ENCODE peak calls at places on chromosomes 11 and 22, in six cellular contexts. One of them, this sample, is unnamed.

GRCh38 chr11:47430524-47430923 is 4.3 kb upstream of the PSMC3 start:
- DNase-seq in pancreas: no peak
- DNase-seq in epithelial cell of esophagus: no peak
- DNase-seq in upper lobe of right lung: no peak
- DNase-seq in cardiac fibroblast: no peak
- DNase-seq in left ventricle myocardium inferior: no peak
- DNase-seq in this sample: no peak

GRCh38 chr11:84437129-84438123 is 1151.3 kb upstream of the CCDC90B start:
- DNase-seq in pancreas: peak
- DNase-seq in epithelial cell of esophagus: peak
- DNase-seq in upper lobe of right lung: peak
- DNase-seq in cardiac fibroblast: no peak
- DNase-seq in left ventricle myocardium inferior: no peak
- DNase-seq in this sample: no peak

GRCh38 chr22:24926849-24927579 is 19.5 kb downstream of the LHFPL7 start:
- DNase-seq in pancreas: no peak
- DNase-seq in epithelial cell of esophagus: peak
- DNase-seq in upper lobe of right lung: no peak
- DNase-seq in cardiac fibroblast: peak
- DNase-seq in left ventricle myocardium inferior: no peak
- DNase-seq in this sample: no peak

GRCh38 chr11:59403546-59403945 is 22.7 kb downstream of the OR5A2 start:
- DNase-seq in pancreas: no peak
- DNase-seq in epithelial cell of esophagus: no peak
- DNase-seq in upper lobe of right lung: no peak
- DNase-seq in cardiac fibroblast: no peak
- DNase-seq in left ventricle myocardium inferior: no peak
- DNase-seq in this sample: no peak

GRCh38 chr22:48098243-48098935 is 1335.9 kb downstream of the TBC1D22A start:
- DNase-seq in pancreas: no peak
- DNase-seq in epithelial cell of esophagus: no peak
- DNase-seq in upper lobe of right lung: no peak
- DNase-seq in cardiac fibroblast: no peak
- DNase-seq in left ventricle myocardium inferior: no peak
- DNase-seq in this sample: no peak

GRCh38 chr11:83265331-83265730 is 20.8 kb downstream of the CCDC90B start:
- DNase-seq in pancreas: no peak
- DNase-seq in epithelial cell of esophagus: no peak
- DNase-seq in upper lobe of right lung: no peak
- DNase-seq in cardiac fibroblast: peak
- DNase-seq in left ventricle myocardium inferior: no peak
- DNase-seq in this sample: no peak

GRCh38 chr11:62889484-62890437 is 9.1 kb downstream of the SLC3A2 start:
- DNase-seq in pancreas: no peak
- DNase-seq in epithelial cell of esophagus: no peak
- DNase-seq in upper lobe of right lung: no peak
- DNase-seq in cardiac fibroblast: peak
- DNase-seq in left ventricle myocardium inferior: no peak
- DNase-seq in this sample: no peak

GRCh38 chr22:19655399-19655798 is 58.9 kb upstream of the SEPTIN5 start:
- DNase-seq in pancreas: no peak
- DNase-seq in epithelial cell of esophagus: no peak
- DNase-seq in upper lobe of right lung: no peak
- DNase-seq in cardiac fibroblast: no peak
- DNase-seq in left ventricle myocardium inferior: no peak
- DNase-seq in this sample: no peak

GRCh38 chr11:102599642-102600261 is 25.4 kb downstream of the MMP20 start:
- DNase-seq in pancreas: no peak
- DNase-seq in epithelial cell of esophagus: peak
- DNase-seq in upper lobe of right lung: no peak
- DNase-seq in cardiac fibroblast: peak
- DNase-seq in left ventricle myocardium inferior: no peak
- DNase-seq in this sample: peak

GRCh38 chr11:59216654-59217640 is 4.2 kb upstream of the MPEG1 start:
- DNase-seq in pancreas: no peak
- DNase-seq in epithelial cell of esophagus: peak
- DNase-seq in upper lobe of right lung: no peak
- DNase-seq in cardiac fibroblast: peak
- DNase-seq in left ventricle myocardium inferior: no peak
- DNase-seq in this sample: no peak

GRCh38 chr22:26949193-26949592 is 291.8 kb downstream of the MIAT start:
- DNase-seq in pancreas: no peak
- DNase-seq in epithelial cell of esophagus: peak
- DNase-seq in upper lobe of right lung: no peak
- DNase-seq in cardiac fibroblast: peak
- DNase-seq in left ventricle myocardium inferior: no peak
- DNase-seq in this sample: no peak

GRCh38 chr22:27637604-27638003 is 164.0 kb downstream of the MN1 start:
- DNase-seq in pancreas: no peak
- DNase-seq in epithelial cell of esophagus: peak
- DNase-seq in upper lobe of right lung: no peak
- DNase-seq in cardiac fibroblast: peak
- DNase-seq in left ventricle myocardium inferior: no peak
- DNase-seq in this sample: no peak

GRCh38 chr11:62542750-62543567 is 3.6 kb downstream of the AHNAK start:
- DNase-seq in pancreas: peak
- DNase-seq in epithelial cell of esophagus: peak
- DNase-seq in upper lobe of right lung: peak
- DNase-seq in cardiac fibroblast: peak
- DNase-seq in left ventricle myocardium inferior: peak
- DNase-seq in this sample: no peak

GRCh38 chr11:45688472-45689033 is 23.1 kb upstream of the CHST1 start:
- DNase-seq in pancreas: no peak
- DNase-seq in epithelial cell of esophagus: no peak
- DNase-seq in upper lobe of right lung: no peak
- DNase-seq in cardiac fibroblast: no peak
- DNase-seq in left ventricle myocardium inferior: no peak
- DNase-seq in this sample: no peak

GRCh38 chr22:23264610-23265388 is 84.5 kb downstream of the BCR start:
- DNase-seq in pancreas: no peak
- DNase-seq in epithelial cell of esophagus: no peak
- DNase-seq in upper lobe of right lung: no peak
- DNase-seq in cardiac fibroblast: no peak
- DNase-seq in left ventricle myocardium inferior: no peak
- DNase-seq in this sample: no peak

GRCh38 chr11:130216591-130217132 is 57.1 kb downstream of the ST14 start:
- DNase-seq in pancreas: peak
- DNase-seq in epithelial cell of esophagus: no peak
- DNase-seq in upper lobe of right lung: peak
- DNase-seq in cardiac fibroblast: no peak
- DNase-seq in left ventricle myocardium inferior: no peak
- DNase-seq in this sample: no peak

GRCh38 chr11:46003647-46004046 is 81.2 kb downstream of the LARGE2 start:
- DNase-seq in pancreas: no peak
- DNase-seq in epithelial cell of esophagus: no peak
- DNase-seq in upper lobe of right lung: no peak
- DNase-seq in cardiac fibroblast: peak
- DNase-seq in left ventricle myocardium inferior: no peak
- DNase-seq in this sample: no peak

GRCh38 chr22:22887621-22888503 is at the start of gene IGLL5:
- DNase-seq in pancreas: no peak
- DNase-seq in epithelial cell of esophagus: no peak
- DNase-seq in upper lobe of right lung: no peak
- DNase-seq in cardiac fibroblast: no peak
- DNase-seq in left ventricle myocardium inferior: no peak
- DNase-seq in this sample: no peak

GRCh38 chr22:38874529-38875222 is 2.7 kb upstream of the CBX6 start:
- DNase-seq in pancreas: no peak
- DNase-seq in epithelial cell of esophagus: peak
- DNase-seq in upper lobe of right lung: no peak
- DNase-seq in cardiac fibroblast: no peak
- DNase-seq in left ventricle myocardium inferior: no peak
- DNase-seq in this sample: no peak

GRCh38 chr22:38871360-38872171 is 450 bp downstream of the CBX6 start:
- DNase-seq in pancreas: peak
- DNase-seq in epithelial cell of esophagus: no peak
- DNase-seq in upper lobe of right lung: no peak
- DNase-seq in cardiac fibroblast: no peak
- DNase-seq in left ventricle myocardium inferior: no peak
- DNase-seq in this sample: no peak

GRCh38 chr22:38872831-38873248 is 824 bp upstream of the CBX6 start:
- DNase-seq in pancreas: peak
- DNase-seq in epithelial cell of esophagus: no peak
- DNase-seq in upper lobe of right lung: peak
- DNase-seq in cardiac fibroblast: no peak
- DNase-seq in left ventricle myocardium inferior: peak
- DNase-seq in this sample: no peak

GRCh38 chr22:38872172-38872830 is at the start of gene CBX6:
- DNase-seq in pancreas: peak
- DNase-seq in epithelial cell of esophagus: peak
- DNase-seq in upper lobe of right lung: peak
- DNase-seq in cardiac fibroblast: peak
- DNase-seq in left ventricle myocardium inferior: peak
- DNase-seq in this sample: peak

GRCh38 chr22:38873469-38874411 is 1.7 kb upstream of the CBX6 start:
- DNase-seq in pancreas: no peak
- DNase-seq in epithelial cell of esophagus: peak
- DNase-seq in upper lobe of right lung: no peak
- DNase-seq in cardiac fibroblast: no peak
- DNase-seq in left ventricle myocardium inferior: no peak
- DNase-seq in this sample: no peak
- H3K4me3 ChIP-seq in pancreas: no peak
- H3K4me3 ChIP-seq in epithelial cell of esophagus: no peak
- H3K4me3 ChIP-seq in upper lobe of right lung: peak
- H3K4me3 ChIP-seq in cardiac fibroblast: no peak
- H3K4me3 ChIP-seq in left ventricle myocardium inferior: peak
- H3K4me3 ChIP-seq in this sample: no peak

DNA sequence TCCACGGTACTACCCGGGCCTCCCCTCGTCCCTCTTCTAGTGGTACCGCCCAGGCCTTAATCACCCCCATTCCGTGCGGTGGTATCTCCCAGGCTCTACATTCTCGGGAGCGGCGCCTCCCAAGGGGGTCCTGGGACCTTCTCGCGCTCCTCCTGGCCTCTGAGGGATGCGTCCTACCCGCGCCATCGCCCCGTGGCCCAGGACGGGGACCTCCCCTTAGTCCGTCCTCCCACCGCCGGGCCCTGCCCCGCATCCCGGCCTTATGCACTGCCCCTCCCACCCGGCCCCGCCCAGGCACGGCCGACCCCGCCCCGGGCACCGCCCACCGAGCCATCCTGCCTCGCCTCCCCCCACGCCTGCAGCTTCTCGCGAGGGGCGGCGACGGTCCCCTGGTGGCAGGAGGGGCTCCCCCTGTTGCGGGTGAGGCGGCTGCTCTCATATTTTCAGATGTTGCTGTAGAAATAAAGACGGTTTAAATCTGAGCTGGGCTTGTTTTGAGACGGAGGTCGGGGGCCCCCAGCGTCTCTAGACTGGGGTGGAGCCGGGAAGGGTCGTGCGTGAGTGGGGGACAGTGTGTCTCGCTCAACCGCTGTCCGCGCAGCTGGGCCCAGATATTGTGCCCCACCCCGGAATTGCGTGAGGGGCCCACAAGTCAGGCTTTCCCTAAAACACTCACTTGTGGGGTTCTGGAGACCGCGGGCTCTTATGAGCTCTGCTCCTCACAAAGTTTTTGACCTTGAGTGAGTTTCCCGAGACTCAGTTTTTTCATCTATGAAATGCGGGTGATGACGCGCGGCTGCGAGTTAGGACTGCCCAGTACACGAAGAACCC is 845 bp upstream of the RAB1B start:
- DNase-seq in pancreas: peak
- DNase-seq in epithelial cell of esophagus: peak
- DNase-seq in upper lobe of right lung: peak
- DNase-seq in cardiac fibroblast: peak
- DNase-seq in left ventricle myocardium inferior: peak
- DNase-seq in this sample: peak
- TF ChIP-seq CTCF in pancreas: no peak
- TF ChIP-seq CTCF in epithelial cell of esophagus: no peak
- TF ChIP-seq CTCF in upper lobe of right lung: no peak
- TF ChIP-seq CTCF in cardiac fibroblast: no peak
- TF ChIP-seq CTCF in left ventricle myocardium inferior: peak
- TF ChIP-seq CTCF in this sample: peak

GRCh38 chr11:60862171-60862570 is 5.2 kb upstream of the ZP1 start:
- DNase-seq in pancreas: no peak
- DNase-seq in epithelial cell of esophagus: no peak
- DNase-seq in upper lobe of right lung: no peak
- DNase-seq in cardiac fibroblast: no peak
- DNase-seq in left ventricle myocardium inferior: no peak
- DNase-seq in this sample: no peak

GRCh38 chr11:60860943-60861342 is 5.2 kb upstream of the PTGDR2 start:
- DNase-seq in pancreas: no peak
- DNase-seq in epithelial cell of esophagus: no peak
- DNase-seq in upper lobe of right lung: peak
- DNase-seq in cardiac fibroblast: peak
- DNase-seq in left ventricle myocardium inferior: no peak
- DNase-seq in this sample: no peak

GRCh38 chr11:60864856-60865513 is 2.4 kb upstream of the ZP1 start:
- DNase-seq in pancreas: no peak
- DNase-seq in epithelial cell of esophagus: no peak
- DNase-seq in upper lobe of right lung: peak
- DNase-seq in cardiac fibroblast: no peak
- DNase-seq in left ventricle myocardium inferior: no peak
- DNase-seq in this sample: no peak

GRCh38 chr11:60866911-60867870 is at the start of gene ZP1:
- DNase-seq in pancreas: no peak
- DNase-seq in epithelial cell of esophagus: peak
- DNase-seq in upper lobe of right lung: peak
- DNase-seq in cardiac fibroblast: peak
- DNase-seq in left ventricle myocardium inferior: no peak
- DNase-seq in this sample: no peak

DNA sequence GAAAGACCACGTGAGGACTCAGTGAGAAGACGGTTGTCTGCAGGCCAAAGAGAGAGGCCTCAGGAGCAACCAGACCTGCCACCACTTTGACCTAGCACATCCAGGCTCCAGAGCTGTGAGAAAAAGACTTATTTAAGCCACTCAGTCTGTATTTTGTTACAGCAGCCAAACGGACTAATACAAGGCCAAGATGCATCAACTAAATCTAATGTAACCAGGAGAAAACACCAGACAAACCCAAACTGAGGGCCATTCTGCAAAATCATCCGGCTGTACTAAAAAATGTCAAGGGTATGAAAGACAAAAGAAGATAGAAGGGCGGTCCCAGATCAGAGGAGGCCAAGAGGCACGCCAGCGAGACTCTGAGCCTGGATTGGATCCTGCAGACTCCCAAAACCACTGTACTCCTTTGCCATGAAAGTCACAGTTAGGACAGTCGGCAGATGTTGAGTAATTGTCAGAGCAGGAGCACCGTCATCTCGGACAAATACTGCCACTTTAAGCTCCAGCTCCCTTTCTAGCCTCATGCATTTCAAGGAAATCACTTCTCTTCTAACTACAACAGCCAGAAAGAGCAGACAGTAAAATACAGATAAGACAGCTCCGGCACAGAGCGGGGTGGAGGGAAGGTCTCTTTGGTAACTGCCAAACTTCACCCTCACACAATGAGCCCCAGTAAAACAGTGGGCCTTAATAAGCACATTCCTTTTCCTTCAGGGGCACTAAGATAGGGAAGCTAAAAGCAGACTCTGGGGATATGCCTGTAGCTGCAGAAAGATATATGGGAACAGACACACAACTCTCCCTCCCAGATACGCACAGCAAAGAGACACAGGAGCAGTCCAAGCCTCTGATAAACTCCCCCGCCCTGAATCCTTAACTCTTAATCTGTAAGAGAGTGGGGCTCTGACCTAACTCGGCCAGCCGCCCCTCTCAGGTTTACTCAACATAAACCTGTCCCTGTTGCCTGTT is 3.5 kb upstream of the ZP1 start:
- DNase-seq in pancreas: no peak
- DNase-seq in epithelial cell of esophagus: no peak
- DNase-seq in upper lobe of right lung: peak
- DNase-seq in cardiac fibroblast: no peak
- DNase-seq in left ventricle myocardium inferior: no peak
- DNase-seq in this sample: no peak
- H3K4me3 ChIP-seq in pancreas: no peak
- H3K4me3 ChIP-seq in epithelial cell of esophagus: no peak
- H3K4me3 ChIP-seq in upper lobe of right lung: no peak
- H3K4me3 ChIP-seq in cardiac fibroblast: no peak
- H3K4me3 ChIP-seq in left ventricle myocardium inferior: no peak
- H3K4me3 ChIP-seq in this sample: no peak

GRCh38 chr11:14643697-14644395 is at the start of gene PDE3B:
- DNase-seq in pancreas: peak
- DNase-seq in epithelial cell of esophagus: peak
- DNase-seq in upper lobe of right lung: peak
- DNase-seq in cardiac fibroblast: peak
- DNase-seq in left ventricle myocardium inferior: peak
- DNase-seq in this sample: no peak
- TF ChIP-seq CTCF in pancreas: peak
- TF ChIP-seq CTCF in epithelial cell of esophagus: no peak
- TF ChIP-seq CTCF in upper lobe of right lung: peak
- TF ChIP-seq CTCF in cardiac fibroblast: peak
- TF ChIP-seq CTCF in left ventricle myocardium inferior: no peak
- TF ChIP-seq CTCF in this sample: no peak

This sample was measured in AG04450.